ENCODE peak calls at places on chromosome 7, in seven cellular contexts. V, N, R, S, H, J and B are unnamed samples.

GRCh38 chr7:22772885-22773284 is 45.9 kb downstream of the IL6 start:
- DNase-seq in V (no peak), N (no peak), R (no peak), S (no peak), H (no peak), J (no peak), B (no peak)

GRCh38 chr7:41916450-41916927 is 213.6 kb upstream of the INHBA start:
- DNase-seq in V (no peak), N (no peak), R (no peak), S (peak; percentile 99), H (peak; percentile 95), J (no peak), B (no peak)

GRCh38 chr7:142391191-142391992 is 133.5 kb upstream of the PRSS58 start:
- DNase-seq in V (no peak), N (no peak), R (no peak), S (no peak), H (peak; percentile 35), J (no peak), B (peak; percentile 15)

GRCh38 chr7:754531-755420 is 27.7 kb upstream of the PRKAR1B start:
- DNase-seq in V (no peak), N (no peak), R (no peak), S (no peak), H (no peak), J (no peak), B (no peak)

GRCh38 chr7:48139461-48139860 is 31.8 kb upstream of the ABCA13 start:
- DNase-seq in V (peak; percentile 42), N (no peak), R (no peak), S (peak; percentile 12), H (peak; percentile 63), J (no peak), B (no peak)

GRCh38 chr7:130853503-130854279 is 119.7 kb upstream of the KLF14 start:
- DNase-seq in V (peak; percentile 67), N (no peak), R (no peak), S (no peak), H (peak; percentile 38), J (no peak), B (no peak)

GRCh38 chr7:115368998-115369397 is 447.1 kb downstream of the MDFIC start:
- DNase-seq in V (no peak), N (no peak), R (no peak), S (no peak), H (no peak), J (no peak), B (no peak)

GRCh38 chr7:97871659-97872024 is 566 bp downstream of the ASNS start:
- DNase-seq in V (peak; percentile 13), N (peak; percentile 8), R (peak; percentile 22), S (no peak), H (peak; percentile 28), J (no peak), B (peak; percentile 12)

GRCh38 chr7:11592699-11593098 is 239.3 kb downstream of the THSD7A start:
- DNase-seq in V (no peak), N (no peak), R (no peak), S (peak; percentile 4), H (no peak), J (no peak), B (no peak)

GRCh38 chr7:139820089-139820488 is 9.0 kb upstream of the TBXAS1 start:
- DNase-seq in V (no peak), N (no peak), R (no peak), S (no peak), H (no peak), J (no peak), B (no peak)

GRCh38 chr7:116185956-116186355 is 24.4 kb upstream of the TES start:
- DNase-seq in V (no peak), N (no peak), R (no peak), S (no peak), H (no peak), J (no peak), B (no peak)

GRCh38 chr7:88664630-88665233 is 94.8 kb upstream of the ZNF804B start:
- DNase-seq in V (no peak), N (no peak), R (no peak), S (no peak), H (no peak), J (no peak), B (no peak)

GRCh38 chr7:128361463-128362441 is at the start of gene PRRT4:
- DNase-seq in V (peak; percentile 17), N (no peak), R (peak; percentile 28), S (no peak), H (peak; percentile 70), J (no peak), B (peak; percentile 33)

GRCh38 chr7:117567781-117568180 is 88.0 kb downstream of the CFTR start:
- DNase-seq in V (no peak), N (no peak), R (no peak), S (peak; percentile 6), H (no peak), J (no peak), B (no peak)

GRCh38 chr7:137363683-137364082 is 20.1 kb upstream of the PTN start:
- DNase-seq in V (no peak), N (no peak), R (no peak), S (no peak), H (no peak), J (no peak), B (no peak)
- H3K9me3 ChIP-seq in V (no peaks in the 10 kb centered on the region), N (no peaks in the 10 kb centered on the region), R (peaks cover 7% of the 10 kb centered on the region), S (no peaks in the 10 kb centered on the region), H (peaks cover 29% of the 10 kb centered on the region), J (no peaks in the 10 kb centered on the region), B (no peaks in the 10 kb centered on the region)

GRCh38 chr7:56537477-56537876 is 421.3 kb upstream of the NUPR2 start:
- DNase-seq in V (no peak), N (no peak), R (no peak), S (no peak), H (no peak), J (no peak), B (no peak)
- H3K9me3 ChIP-seq in V (peaks cover 8% of the 10 kb centered on the region), N (peaks cover 5% of the 10 kb centered on the region), R (peaks cover 10% of the 10 kb centered on the region), S (no peaks in the 10 kb centered on the region), H (peaks cover 32% of the 10 kb centered on the region), J (no peaks in the 10 kb centered on the region), B (peaks cover 5% of the 10 kb centered on the region)

DNA sequence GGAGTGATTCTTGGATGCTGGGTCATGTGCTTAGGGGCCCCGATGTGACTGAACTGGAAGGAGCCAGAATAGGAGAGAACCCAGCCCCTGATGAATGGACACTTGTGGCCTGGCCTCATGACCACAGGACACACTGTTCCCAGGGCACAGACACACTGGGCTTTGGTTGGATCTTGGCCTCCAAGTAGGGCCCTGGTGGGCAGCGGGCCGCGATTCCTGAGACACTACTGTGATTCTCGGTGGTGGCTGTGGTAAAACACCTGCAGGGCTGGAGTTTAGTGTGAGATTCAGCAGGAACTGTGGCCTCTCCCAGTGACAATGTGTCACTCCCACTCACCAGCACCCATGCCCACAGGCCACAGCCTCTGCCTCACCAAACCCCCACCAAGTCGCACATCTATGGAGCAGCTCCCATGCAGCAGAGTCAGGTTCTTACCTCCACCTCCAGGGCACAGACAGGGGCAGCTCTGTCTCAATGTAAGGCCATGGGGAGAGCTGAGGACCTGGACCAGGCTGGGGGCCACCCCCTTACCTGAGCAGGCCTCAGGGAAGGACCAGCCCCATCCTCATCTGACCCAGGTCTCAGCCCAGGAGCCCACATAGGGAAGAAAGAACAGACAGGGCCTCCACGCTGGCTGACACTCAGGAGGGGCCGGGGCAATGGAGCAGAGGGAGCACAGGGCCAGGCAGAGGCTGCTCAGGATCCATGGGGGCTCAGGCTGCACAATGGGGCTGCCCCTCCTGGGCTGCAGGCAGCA is 33.2 kb upstream of the ZNF716 start:
- DNase-seq in V (no peak), N (no peak), R (no peak), S (no peak), H (no peak), J (no peak), B (no peak)
- H3K9me3 ChIP-seq in V (no peaks in the 10 kb centered on the region), N (no peaks in the 10 kb centered on the region), R (no peaks in the 10 kb centered on the region), S (no peaks in the 10 kb centered on the region), H (peaks cover 3% of the 10 kb centered on the region), J (no peaks in the 10 kb centered on the region), B (no peaks in the 10 kb centered on the region)

GRCh38 chr7:158017226-158018060 is 570.2 kb downstream of the PTPRN2 start:
- DNase-seq in V (no peak), N (no peak), R (no peak), S (no peak), H (no peak), J (no peak), B (no peak)
- H3K9me3 ChIP-seq in V (no peaks in the 10 kb centered on the region), N (no peaks in the 10 kb centered on the region), R (no peaks in the 10 kb centered on the region), S (no peaks in the 10 kb centered on the region), H (no peaks in the 10 kb centered on the region), J (no peaks in the 10 kb centered on the region), B (no peaks in the 10 kb centered on the region)

DNA sequence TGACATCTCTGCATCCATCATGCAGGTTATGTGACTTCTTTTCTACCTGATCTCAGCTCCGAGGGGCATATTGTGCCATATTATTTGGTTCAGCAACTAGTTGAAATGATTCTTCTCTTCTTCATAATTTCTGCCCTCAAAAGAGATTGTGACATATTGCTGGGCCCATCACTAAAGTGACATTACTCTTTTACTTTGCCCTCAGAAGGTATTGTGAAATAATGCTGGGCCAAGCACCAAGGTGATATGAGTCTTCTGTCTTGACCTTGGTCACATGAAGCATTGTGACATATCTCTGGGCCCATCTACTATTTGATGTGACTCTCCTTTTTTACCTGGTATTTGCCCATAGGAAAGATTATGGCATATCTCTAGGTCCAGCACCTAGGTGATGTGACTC is 33.9 kb upstream of the ZNF107 start:
- DNase-seq in V (no peak), N (no peak), R (no peak), S (no peak), H (no peak), J (no peak), B (no peak)
- H3K9me3 ChIP-seq in V (no peaks in the 10 kb centered on the region), N (no peaks in the 10 kb centered on the region), R (no peaks in the 10 kb centered on the region), S (no peaks in the 10 kb centered on the region), H (no peaks in the 10 kb centered on the region), J (no peaks in the 10 kb centered on the region), B (no peaks in the 10 kb centered on the region)

DNA sequence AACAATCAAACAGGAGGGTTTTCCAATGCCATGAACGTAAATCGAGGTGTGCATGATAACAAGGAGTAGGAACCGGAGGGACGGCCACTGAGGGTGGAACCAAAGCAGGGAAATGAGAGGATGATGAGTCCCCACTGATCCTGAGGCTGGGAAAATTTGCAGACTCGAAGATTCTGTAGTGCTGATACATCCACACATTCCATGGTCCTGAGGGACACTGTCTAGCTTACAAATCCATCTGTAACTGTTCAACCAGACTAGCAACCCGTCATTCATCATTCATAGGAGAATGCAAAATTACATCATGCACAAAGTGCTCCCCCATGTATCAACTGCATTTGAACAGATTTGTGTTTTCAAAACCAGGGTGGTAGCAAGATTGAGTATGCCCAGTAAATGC is 189.7 kb downstream of the PTPRN2 start:
- DNase-seq in V (no peak), N (no peak), R (no peak), S (no peak), H (no peak), J (no peak), B (no peak)
- H3K9me3 ChIP-seq in V (no peaks in the 10 kb centered on the region), N (peaks cover 7% of the 10 kb centered on the region), R (peaks cover 4% of the 10 kb centered on the region), S (no peaks in the 10 kb centered on the region), H (peaks cover 14% of the 10 kb centered on the region), J (no peaks in the 10 kb centered on the region), B (no peaks in the 10 kb centered on the region)